ENCODE peak calls at places on chromosome 13, in eight cellular contexts. P, G, W, R, I, E, O and T are unnamed samples.

GRCh38 chr13:38590230-38590629 is 96.6 kb upstream of the FREM2 start:
- DNase-seq in P (no peak), G (no peak), W (no peak), R (no peak), I (no peak), E (no peak), O (no peak), T (no peak)

GRCh38 chr13:54133721-54134120 is 1105.1 kb downstream of the OLFM4 start:
- DNase-seq in P (no peak), G (no peak), W (no peak), R (no peak), I (no peak), E (no peak), O (no peak), T (no peak)

GRCh38 chr13:94140027-94140426 is 339.5 kb downstream of the DCT start:
- DNase-seq in P (no peak), G (no peak), W (no peak), R (no peak), I (no peak), E (no peak), O (no peak), T (no peak)

GRCh38 chr13:89897681-89898080 is 1449.8 kb upstream of the MIR17HG start:
- DNase-seq in P (no peak), G (no peak), W (no peak), R (no peak), I (no peak), E (peak; percentile 7), O (no peak), T (no peak)

GRCh38 chr13:63198076-63198475 is 1782.4 kb upstream of the PCDH20 start:
- DNase-seq in P (no peak), G (no peak), W (no peak), R (no peak), I (no peak), E (no peak), O (peak; percentile 8), T (no peak)

GRCh38 chr13:99892189-99892588 is 79.4 kb downstream of the ZIC5 start:
- DNase-seq in P (no peak), G (no peak), W (no peak), R (no peak), I (no peak), E (no peak), O (no peak), T (no peak)

GRCh38 chr13:66689628-66690027 is 540.5 kb downstream of the PCDH9 start:
- DNase-seq in P (no peak), G (no peak), W (no peak), R (no peak), I (no peak), E (peak; percentile 47), O (peak; percentile 37), T (no peak)

GRCh38 chr13:110869805-110870706 is 44.8 kb downstream of the ANKRD10 start:
- DNase-seq in P (peak; percentile 98), G (peak; percentile 76), W (peak; percentile 79), R (no peak), I (peak; percentile 98), E (peak; percentile 100), O (peak; percentile 100), T (no peak)

GRCh38 chr13:94014461-94014860 is 465.0 kb downstream of the DCT start:
- DNase-seq in P (no peak), G (no peak), W (no peak), R (no peak), I (no peak), E (no peak), O (no peak), T (no peak)

GRCh38 chr13:25281937-25282332 is 5.4 kb downstream of the MTMR6 start:
- DNase-seq in P (no peak), G (no peak), W (no peak), R (no peak), I (no peak), E (no peak), O (no peak), T (peak; percentile 27)

GRCh38 chr13:109818136-109818535 is 31.8 kb upstream of the IRS2 start:
- DNase-seq in P (no peak), G (no peak), W (no peak), R (no peak), I (no peak), E (peak; percentile 60), O (no peak), T (no peak)

GRCh38 chr13:24995225-24995804 is 100.6 kb upstream of the PABPC3 start:
- DNase-seq in P (no peak), G (no peak), W (peak; percentile 69), R (peak; percentile 54), I (no peak), E (peak; percentile 89), O (peak; percentile 91), T (peak; percentile 67)

GRCh38 chr13:41317243-41317642 is 6.2 kb downstream of the NAA16 start:
- DNase-seq in P (no peak), G (no peak), W (no peak), R (no peak), I (no peak), E (no peak), O (no peak), T (no peak)

GRCh38 chr13:93549326-93549855 is 322.8 kb downstream of the GPC6 start:
- DNase-seq in P (no peak), G (no peak), W (no peak), R (no peak), I (no peak), E (no peak), O (peak; percentile 9), T (no peak)

GRCh38 chr13:110944121-110944967 is 29.5 kb upstream of the ANKRD10 start:
- DNase-seq in P (no peak), G (no peak), W (no peak), R (no peak), I (no peak), E (peak; percentile 71), O (peak; percentile 69), T (peak; percentile 64)

GRCh38 chr13:46637213-46637612 is 84.2 kb downstream of the LRCH1 start:
- DNase-seq in P (no peak), G (no peak), W (no peak), R (no peak), I (no peak), E (no peak), O (no peak), T (no peak)

GRCh38 chr13:75760182-75760981 is 124.3 kb downstream of the LMO7 start:
- DNase-seq in P (no peak), G (no peak), W (peak; percentile 81), R (no peak), I (no peak), E (peak; percentile 93), O (no peak), T (peak; percentile 33)

GRCh38 chr13:49000247-49000646 is 24.5 kb downstream of the FNDC3A start:
- DNase-seq in P (no peak), G (no peak), W (no peak), R (no peak), I (no peak), E (no peak), O (no peak), T (no peak)

GRCh38 chr13:79560954-79561353 is 80.0 kb downstream of the NDFIP2 start:
- DNase-seq in P (no peak), G (no peak), W (no peak), R (no peak), I (no peak), E (peak; percentile 68), O (no peak), T (no peak)

GRCh38 chr13:41782086-41782485 is 178.8 kb downstream of the VWA8 start:
- DNase-seq in P (no peak), G (no peak), W (no peak), R (no peak), I (no peak), E (no peak), O (no peak), T (no peak)

GRCh38 chr13:109576331-109576813 is 210.0 kb downstream of the IRS2 start:
- DNase-seq in P (no peak), G (no peak), W (peak; percentile 35), R (no peak), I (no peak), E (no peak), O (no peak), T (no peak)

GRCh38 chr13:30806784-30807183 is 71.4 kb downstream of the ALOX5AP start:
- DNase-seq in P (no peak), G (no peak), W (no peak), R (no peak), I (no peak), E (peak; percentile 78), O (peak; percentile 87), T (no peak)

GRCh38 chr13:43044720-43045301 is 21.4 kb downstream of the DNAJC15 start:
- DNase-seq in P (no peak), G (no peak), W (no peak), R (no peak), I (no peak), E (no peak), O (no peak), T (no peak)

GRCh38 chr13:74204606-74205312 is 70.6 kb upstream of the KLF12 start:
- DNase-seq in P (no peak), G (no peak), W (no peak), R (no peak), I (no peak), E (no peak), O (peak; percentile 34), T (no peak)

GRCh38 chr13:75132800-75133695 is 348.9 kb downstream of the TBC1D4 start:
- DNase-seq in P (no peak), G (no peak), W (no peak), R (no peak), I (no peak), E (no peak), O (peak; percentile 13), T (no peak)

GRCh38 chr13:108463365-108463764 is 166.0 kb upstream of the MYO16 start:
- DNase-seq in P (no peak), G (no peak), W (no peak), R (no peak), I (no peak), E (peak; percentile 93), O (peak; percentile 89), T (no peak)

GRCh38 chr13:111911141-111911720 is 155.7 kb upstream of the SOX1 start:
- DNase-seq in P (peak; percentile 37), G (peak; percentile 25), W (no peak), R (no peak), I (no peak), E (no peak), O (no peak), T (no peak)

GRCh38 chr13:51328488-51328887 is 11.0 kb upstream of the SERPINE3 start:
- DNase-seq in P (no peak), G (no peak), W (no peak), R (no peak), I (no peak), E (no peak), O (no peak), T (no peak)
- TF ChIP-seq CTCF in P (no peak), G (no peak), W (no peak), R (no peak), I (no peak), E (no peak), O (no peak), T (no peak)

GRCh38 chr13:23087884-23088283 is 92.9 kb upstream of the SGCG start:
- DNase-seq in P (no peak), G (no peak), W (peak; percentile 31), R (peak; percentile 9), I (no peak), E (peak; percentile 53), O (peak; percentile 11), T (peak; percentile 34)
- TF ChIP-seq CTCF in P (peak; percentile 6), G (peak; percentile 63), W (no peak), R (peak; percentile 56), I (no peak), E (peak; percentile 72), O (peak; percentile 54), T (no peak)

GRCh38 chr13:114017966-114018365 is 44.1 kb upstream of the C13orf46 start:
- DNase-seq in P (no peak), G (no peak), W (no peak), R (no peak), I (no peak), E (no peak), O (no peak), T (no peak)
- TF ChIP-seq CTCF in P (no peak), G (no peak), W (no peak), R (no peak), I (no peak), E (no peak), O (no peak), T (no peak)

GRCh38 chr13:35855531-35856019 is 275.6 kb downstream of the DCLK1 start:
- DNase-seq in P (no peak), G (no peak), W (no peak), R (no peak), I (no peak), E (peak; percentile 89), O (no peak), T (no peak)
- TF ChIP-seq CTCF in P (no peak), G (no peak), W (no peak), R (no peak), I (no peak), E (no peak), O (no peak), T (no peak)